ENCODE peak calls at places on chromosomes 12 and 14, in four cellular contexts. K is IMR-90; N is stomach; V is naive thymus-derived CD4-positive, alpha-beta T cell. A is an unnamed sample.

GRCh38 chr12:110373025-110373876 is 30.3 kb downstream of the ANAPC7 start:
- DNase-seq in V (no peak), K (no peak), N (no peak), A (no peak)

GRCh38 chr12:28027328-28027727 is 54.8 kb upstream of the PTHLH start:
- DNase-seq in K (no peak), V (no peak), N (no peak), A (no peak)

GRCh38 chr14:88599761-88600439 is 37.1 kb downstream of the ZC3H14 start:
- DNase-seq in N (no peak), V (no peak), K (no peak), A (no peak)

GRCh38 chr12:6277982-6278438 is 32.5 kb upstream of the PLEKHG6 start:
- DNase-seq in V (no peak), N (peak), K (no peak), A (no peak)

GRCh38 chr14:52103416-52103815 is 34.6 kb upstream of the NID2 start:
- DNase-seq in N (no peak), K (no peak), V (no peak), A (no peak)

GRCh38 chr12:115857923-115858322 is 419.6 kb downstream of the MED13L start:
- DNase-seq in V (no peak), N (no peak), K (no peak), A (peak)

GRCh38 chr12:41452838-41453237 is 264.7 kb downstream of the PDZRN4 start:
- DNase-seq in K (no peak), N (no peak), V (no peak), A (no peak)

GRCh38 chr12:24864796-24865125 is 84.1 kb downstream of the BCAT1 start:
- DNase-seq in K (peak), V (no peak), N (no peak), A (no peak)

GRCh38 chr14:61953602-61954001 is 191.4 kb downstream of the SNAPC1 start:
- DNase-seq in V (no peak), K (peak), N (no peak), A (no peak)

GRCh38 chr14:30443368-30444007 is 115.5 kb upstream of the G2E3 start:
- DNase-seq in V (no peak), K (peak), N (no peak), A (no peak)

DNA sequence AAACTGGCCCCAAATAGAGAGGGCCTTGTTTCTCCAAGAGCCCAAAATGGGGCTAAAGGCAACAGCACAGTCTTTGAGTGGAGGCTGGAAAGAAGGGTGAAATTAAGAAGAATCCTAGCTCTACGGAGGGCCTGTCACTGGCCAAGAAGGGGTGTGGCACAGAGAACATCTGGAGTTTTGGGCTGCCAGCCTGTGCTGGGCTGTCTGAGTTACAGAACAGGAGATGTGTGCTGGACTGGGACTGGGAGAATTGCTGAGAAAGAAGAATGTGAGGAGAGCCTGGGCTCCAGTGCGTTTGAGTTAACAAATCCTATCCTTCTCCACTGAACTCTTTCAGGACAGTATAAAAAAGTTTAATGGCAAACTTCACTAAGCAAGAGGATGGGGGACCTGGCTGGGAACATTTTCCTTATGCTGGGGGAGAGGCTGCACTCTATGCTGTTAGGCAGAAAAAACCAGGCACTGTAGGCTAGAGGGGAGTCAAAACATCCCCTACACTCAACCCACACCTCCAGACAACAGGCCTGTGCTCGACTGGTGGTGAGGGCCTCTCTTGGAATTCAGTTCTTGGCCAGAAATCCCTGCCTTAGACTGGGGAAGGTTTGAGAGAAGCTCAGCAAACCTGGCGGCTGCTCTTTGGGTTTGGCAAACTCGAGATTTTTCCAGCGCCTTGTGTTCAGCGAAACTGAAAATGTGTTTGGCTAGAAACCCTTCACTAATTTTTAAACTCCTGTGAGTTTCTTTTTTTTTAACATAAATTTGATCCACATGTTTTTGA is 217.3 kb downstream of the MON2 start:
- DNase-seq in V (no peak), N (no peak), K (peak), A (no peak)
- H3K27ac ChIP-seq in V (no peak), N (peak), K (peak), A (no peak)

GRCh38 chr12:108696111-108696995 is 35.0 kb downstream of the CORO1C start:
- DNase-seq in V (no peak), N (no peak), K (peak), A (no peak)
- H3K27ac ChIP-seq in V (no peak), N (peak), K (peak), A (no peak)

GRCh38 chr14:99273025-99273723 is 1.2 kb upstream of the BCL11B start:
- DNase-seq in N (peak), V (peak), K (no peak), A (no peak)

GRCh38 chr14:99275222-99275584 is 3.2 kb upstream of the BCL11B start:
- DNase-seq in V (peak), N (no peak), K (no peak), A (no peak)

GRCh38 chr14:99272669-99273024 is 650 bp upstream of the BCL11B start:
- DNase-seq in N (no peak), K (no peak), V (no peak), A (no peak)

GRCh38 chr14:99274346-99275221 is 2.6 kb upstream of the BCL11B start:
- DNase-seq in V (peak), N (peak), K (peak), A (peak)

GRCh38 chr14:99273724-99274345 is 1.8 kb upstream of the BCL11B start:
- DNase-seq in N (peak), V (no peak), K (no peak), A (no peak)
- H3K27ac ChIP-seq in N (no peak), V (peak), K (no peak), A (no peak)

DNA sequence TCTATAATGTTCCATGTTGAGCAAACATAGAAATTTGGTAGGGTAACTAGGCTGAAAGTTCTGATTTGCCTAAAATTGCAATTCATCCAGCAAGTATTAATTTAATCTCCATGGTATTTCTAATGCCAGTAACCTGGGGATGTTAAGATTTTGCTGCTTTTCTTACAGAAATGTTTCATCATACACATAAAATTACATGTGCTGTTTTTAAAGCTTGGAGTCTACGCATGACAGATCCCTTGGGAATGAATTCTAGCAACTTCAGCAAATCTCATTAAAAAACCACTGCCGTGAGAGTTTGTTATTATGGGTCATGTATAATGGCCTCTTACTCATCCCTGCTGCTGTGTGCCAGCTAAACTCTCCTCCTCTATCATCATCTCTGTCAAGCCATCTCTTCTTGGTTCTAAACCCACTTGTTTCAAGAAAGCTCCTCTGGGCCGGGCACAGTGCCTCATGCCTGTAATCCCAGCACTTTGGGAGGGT is 61.1 kb upstream of the METAP2 start:
- DNase-seq in V (no peak), K (peak), N (no peak), A (no peak)
- H3K27ac ChIP-seq in V (no peak), K (peak), N (no peak), A (peak)

GRCh38 chr12:52119398-52120254 is 40.1 kb downstream of the SMIM41 start:
- DNase-seq in K (no peak), V (no peak), N (peak), A (no peak)

GRCh38 chr12:52121848-52122838 is 42.6 kb downstream of the SMIM41 start:
- DNase-seq in K (peak), V (peak), N (peak), A (peak)

GRCh38 chr12:52125499-52125900 is 46.0 kb downstream of the SMIM41 start:
- DNase-seq in K (no peak), V (no peak), N (no peak), A (no peak)

GRCh38 chr12:52122904-52123303 is 43.4 kb downstream of the SMIM41 start:
- DNase-seq in V (no peak), N (no peak), K (no peak), A (no peak)

GRCh38 chr12:52120951-52121847 is 41.7 kb downstream of the SMIM41 start:
- DNase-seq in V (no peak), K (peak), N (no peak), A (no peak)
- H3K27ac ChIP-seq in V (no peak), K (no peak), N (no peak), A (no peak)

GRCh38 chr12:13187399-13187798 is 9.1 kb upstream of the EMP1 start:
- DNase-seq in N (no peak), V (no peak), K (peak), A (no peak)
- H3K27ac ChIP-seq in N (no peak), V (no peak), K (no peak), A (no peak)